ENCODE peak calls at places on chromosomes 3 and 15, in eight cellular contexts. J is NCI-H1092; S is effector CD4-positive, alpha-beta T cell; W is COR-L47; Q is AG08395; K is body of pancreas; X is AG09319; M is hypothalamus. C is an unnamed sample.

GRCh38 chr3:182248349-182248880 is 536.7 kb downstream of the SOX2 start:
- DNase-seq in Q (no peak), S (no peak), M (no peak), W (peak), X (no peak), J (no peak), K (no peak), C (no peak)

GRCh38 chr15:31341036-31341435 is 14.4 kb downstream of the KLF13 start:
- DNase-seq in J (no peak), S (no peak), Q (no peak), M (no peak), K (no peak), X (no peak), W (no peak), C (no peak)

GRCh38 chr3:31621314-31621713 is 88.6 kb downstream of the STT3B start:
- DNase-seq in K (no peak), X (no peak), Q (no peak), M (no peak), W (no peak), S (no peak), J (no peak), C (no peak)

GRCh38 chr3:100389025-100389424 is 11.9 kb downstream of the TOMM70 start:
- DNase-seq in X (no peak), W (no peak), Q (no peak), J (no peak), M (no peak), S (no peak), K (no peak), C (no peak)

GRCh38 chr3:17832021-17832420 is 89.6 kb upstream of the TBC1D5 start:
- DNase-seq in W (no peak), X (no peak), S (no peak), Q (no peak), J (no peak), K (no peak), M (no peak), C (no peak)

GRCh38 chr15:73078722-73079121 is 26.5 kb downstream of the NEO1 start:
- DNase-seq in M (no peak), Q (peak), X (peak), K (peak), S (no peak), J (no peak), W (no peak), C (peak)

GRCh38 chr15:75508741-75509532 is 57.4 kb upstream of the SIN3A start:
- DNase-seq in S (peak), Q (peak), K (peak), X (no peak), M (no peak), W (no peak), J (no peak), C (no peak)

GRCh38 chr15:85473455-85473854 is 93.1 kb downstream of the AKAP13 start:
- DNase-seq in W (no peak), J (no peak), X (no peak), M (no peak), K (no peak), Q (peak), S (no peak), C (peak)

GRCh38 chr15:37204698-37205097 is 104.3 kb upstream of the MEIS2 start:
- DNase-seq in W (no peak), K (no peak), X (no peak), M (no peak), Q (no peak), J (no peak), S (no peak), C (no peak)

GRCh38 chr3:156358232-156358631 is 196.7 kb downstream of the SSR3 start:
- DNase-seq in W (no peak), K (no peak), Q (no peak), J (no peak), X (no peak), M (no peak), S (no peak), C (no peak)